ENCODE peak calls at places on chromosomes 1 and 21, in six cellular contexts. F is body of pancreas, B is GM20000, W is suprapubic skin, O is lung, Q is LNCaP clone FGC. G is an unnamed sample.

GRCh38 chr1:46394872-46395465 is 852 bp downstream of the FAAH start:
- DNase-seq in O (no peak), F (no peak), B (no peak), W (no peak), Q (peak), G (no peak)

GRCh38 chr1:19450811-19451564 is 34.4 kb downstream of the CAPZB start:
- DNase-seq in O (peak), B (no peak), F (peak), Q (no peak), W (no peak), G (no peak)

GRCh38 chr1:43839056-43839455 is 94.5 kb upstream of the ARTN start:
- DNase-seq in Q (no peak), W (no peak), B (no peak), O (no peak), F (no peak), G (no peak)

GRCh38 chr1:42456754-42457089 is 379 bp downstream of the PPCS start:
- DNase-seq in Q (peak), F (peak), O (peak), W (peak), B (peak), G (no peak)

GRCh38 chr1:22053018-22053860 is 730 bp downstream of the CDC42 start:
- DNase-seq in Q (peak), O (peak), F (peak), W (peak), B (peak), G (no peak)

GRCh38 chr1:56064705-56065104 is 514.7 kb downstream of the PLPP3 start:
- DNase-seq in F (no peak), B (no peak), W (no peak), O (no peak), Q (no peak), G (no peak)

GRCh38 chr21:28818663-28819278 is 173.9 kb downstream of the LTN1 start:
- DNase-seq in F (no peak), W (no peak), Q (no peak), B (no peak), O (no peak), G (no peak)

GRCh38 chr1:184686540-184686939 is 68.1 kb downstream of the EDEM3 start:
- DNase-seq in O (no peak), F (peak), B (no peak), W (no peak), Q (no peak), G (no peak)

GRCh38 chr1:31886866-31887265 is 51.3 kb downstream of the PTP4A2 start:
- DNase-seq in F (no peak), O (no peak), B (no peak), W (no peak), Q (no peak), G (no peak)

GRCh38 chr1:234775477-234776246 is 165.7 kb upstream of the IRF2BP2 start:
- DNase-seq in O (no peak), F (peak), W (no peak), B (no peak), Q (no peak), G (no peak)

GRCh38 chr21:46617267-46618051 is 12.6 kb upstream of the S100B start:
- DNase-seq in B (no peak), F (no peak), W (no peak), O (no peak), Q (no peak), G (no peak)

GRCh38 chr1:10980094-10980577 is 32.3 kb upstream of the TARDBP start:
- DNase-seq in O (peak), W (peak), F (peak), B (no peak), Q (peak), G (no peak)

GRCh38 chr1:223403184-223403815 is 10.1 kb downstream of the CCDC185 start:
- DNase-seq in F (no peak), B (no peak), O (no peak), Q (no peak), W (no peak), G (no peak)

GRCh38 chr1:15255582-15256149 is 8.6 kb downstream of the FHAD1 start:
- DNase-seq in B (no peak), F (no peak), W (no peak), Q (no peak), O (no peak), G (no peak)

GRCh38 chr1:12593621-12594066 is 24.4 kb downstream of the DHRS3 start:
- DNase-seq in O (peak), B (no peak), Q (no peak), W (peak), F (no peak), G (no peak)

GRCh38 chr1:218765753-218766152 is 407.9 kb upstream of the LYPLAL1 start:
- DNase-seq in F (no peak), W (no peak), Q (no peak), B (no peak), O (no peak), G (no peak)

GRCh38 chr21:33265664-33266049 is 510 bp upstream of the IL10RB start:
- DNase-seq in W (no peak), F (peak), O (peak), Q (no peak), B (peak), G (no peak)

GRCh38 chr1:246199086-246199485 is 308.0 kb downstream of the SMYD3 start:
- DNase-seq in Q (no peak), W (no peak), O (no peak), B (no peak), F (no peak), G (no peak)

GRCh38 chr1:222824641-222825040 is 9.8 kb downstream of the DISP1 start:
- DNase-seq in O (no peak), Q (no peak), F (no peak), B (no peak), W (no peak), G (no peak)

GRCh38 chr1:35049116-35049515 is 17.4 kb upstream of the ZMYM6 start:
- DNase-seq in Q (no peak), W (no peak), F (no peak), B (no peak), O (no peak), G (no peak)

GRCh38 chr1:78004719-78005346 is at the start of gene DNAJB4:
- DNase-seq in F (peak), W (no peak), O (peak), Q (peak), B (peak), G (no peak)

GRCh38 chr1:151556052-151556451 is 15.9 kb downstream of the TUFT1 start:
- DNase-seq in Q (no peak), B (no peak), O (no peak), W (no peak), F (no peak), G (no peak)

GRCh38 chr1:151549199-151549598 is 9.1 kb downstream of the TUFT1 start:
- DNase-seq in O (no peak), W (no peak), F (no peak), Q (no peak), B (no peak), G (no peak)

GRCh38 chr1:151547900-151548230 is 7.8 kb downstream of the TUFT1 start:
- DNase-seq in W (no peak), Q (no peak), F (no peak), O (no peak), B (no peak), G (no peak)

DNA sequence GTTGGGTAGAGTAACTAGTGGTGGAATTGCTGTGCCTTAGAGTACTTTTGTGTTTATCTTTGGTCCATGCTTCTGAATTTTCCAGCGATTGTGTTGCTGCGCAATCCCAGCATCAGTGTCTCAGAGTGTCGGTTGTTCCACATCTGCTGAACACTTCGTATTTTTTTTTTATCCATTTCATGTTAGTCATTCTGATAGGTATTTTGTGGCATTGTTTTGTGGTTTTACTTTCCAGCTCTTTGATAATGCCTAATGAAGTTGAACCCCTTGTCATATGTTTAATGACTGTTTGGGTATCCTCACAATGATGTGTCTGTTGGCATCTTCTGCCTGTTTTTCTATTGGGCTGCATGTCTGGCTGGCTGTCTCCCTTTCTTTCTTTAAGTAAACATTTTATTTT is 13.6 kb downstream of the TUFT1 start:
- DNase-seq in Q (no peak), B (no peak), O (no peak), F (no peak), W (no peak), G (no peak)
- TF ChIP-seq CTCF in Q (no peak), B (no peak), O (no peak), F (no peak), W (no peak), G (no peak)

GRCh38 chr1:248703674-248704073 is 1.1 kb upstream of the OR14I1 start:
- DNase-seq in W (no peak), O (no peak), B (no peak), F (no peak), Q (no peak), G (no peak)
- TF ChIP-seq CTCF in W (no peak), O (no peak), B (no peak), F (no peak), Q (peak), G (no peak)

DNA sequence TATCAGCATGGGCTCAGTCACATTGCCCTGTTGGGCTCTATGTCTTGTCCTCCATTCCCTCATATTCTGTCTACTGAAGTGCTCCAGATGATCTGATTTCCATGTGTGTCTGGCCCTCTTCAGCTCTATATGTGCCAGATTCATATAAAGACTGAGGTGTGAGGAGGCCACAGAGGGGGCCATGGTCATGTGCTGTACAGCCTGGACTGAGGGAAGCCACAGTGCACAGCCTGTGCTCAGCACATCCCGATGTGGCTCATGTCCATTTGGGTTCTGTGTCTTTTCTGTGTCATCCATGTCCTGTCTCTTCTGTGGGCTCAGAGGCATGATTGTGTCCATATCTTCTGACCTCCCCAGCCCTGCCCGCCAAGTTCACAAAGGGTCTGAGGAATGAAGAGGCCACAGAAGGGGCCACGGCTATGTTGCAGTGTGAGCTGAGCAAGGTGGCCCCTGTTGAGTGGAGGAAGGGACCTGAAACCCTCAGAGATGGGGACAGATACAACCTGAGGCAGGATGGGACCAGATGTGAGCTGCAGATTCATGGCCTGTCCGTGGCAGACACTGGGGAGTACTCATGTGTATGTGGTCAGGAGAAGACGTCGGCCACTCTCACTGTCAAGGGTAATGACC is 97.0 kb downstream of the OBSCN start:
- DNase-seq in O (no peak), W (peak), F (no peak), B (no peak), Q (no peak), G (no peak)
- TF ChIP-seq CTCF in O (no peak), W (no peak), F (no peak), B (no peak), Q (no peak), G (no peak)

DNA sequence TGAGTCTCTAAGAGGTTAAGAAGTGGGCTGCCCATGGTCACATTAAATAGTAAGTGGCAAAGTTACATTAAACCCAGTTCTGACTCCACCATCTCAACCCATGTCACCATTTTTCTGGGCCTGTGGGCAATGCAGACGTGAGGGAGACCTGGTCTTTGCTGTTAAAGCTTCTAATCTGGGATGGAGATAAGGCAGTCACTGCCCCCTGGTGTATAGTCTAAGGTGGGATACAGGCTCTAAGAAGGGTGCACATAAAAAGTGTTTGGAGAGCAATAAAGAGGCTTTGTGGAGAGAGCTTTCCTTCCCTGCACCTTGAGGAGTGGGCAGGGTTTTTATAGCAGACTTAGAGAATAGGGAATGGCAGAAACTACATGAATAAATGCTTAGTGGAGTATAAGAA is 141.3 kb downstream of the ROR1 start:
- DNase-seq in W (no peak), B (no peak), O (no peak), F (no peak), Q (no peak), G (no peak)
- TF ChIP-seq CTCF in W (no peak), B (peak), O (no peak), F (no peak), Q (no peak), G (peak)

DNA sequence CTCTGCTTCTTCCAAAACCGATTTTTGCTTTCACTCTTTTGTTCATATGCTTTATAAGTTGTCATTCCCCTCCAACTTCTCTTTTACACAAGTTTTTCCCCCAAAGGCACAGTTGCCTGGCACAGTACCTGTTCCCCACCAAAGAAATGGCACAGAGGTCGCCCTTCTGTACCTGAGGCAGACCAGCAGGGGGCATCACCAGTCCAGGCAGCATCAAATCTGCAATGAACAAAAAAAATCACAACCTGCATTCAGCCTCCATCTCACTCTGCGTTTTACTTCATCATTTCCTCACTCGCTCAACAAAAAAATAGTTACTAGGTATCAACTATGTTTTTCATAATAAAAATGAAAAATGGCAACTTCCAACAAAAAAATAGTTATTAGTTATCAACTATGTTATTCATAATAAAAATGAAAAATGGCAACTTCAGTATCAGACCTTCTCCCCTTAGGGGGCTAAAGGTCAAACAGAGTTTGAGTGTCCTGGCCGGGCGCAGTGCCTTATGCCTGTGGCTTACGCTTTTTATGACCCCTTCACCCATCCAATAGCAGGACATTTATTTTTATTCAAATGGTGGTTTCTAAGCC is 4.1 kb downstream of the EIF2D start:
- DNase-seq in Q (no peak), F (peak), W (no peak), B (peak), O (no peak), G (no peak)
- TF ChIP-seq CTCF in Q (peak), F (peak), W (peak), B (peak), O (peak), G (peak)

DNA sequence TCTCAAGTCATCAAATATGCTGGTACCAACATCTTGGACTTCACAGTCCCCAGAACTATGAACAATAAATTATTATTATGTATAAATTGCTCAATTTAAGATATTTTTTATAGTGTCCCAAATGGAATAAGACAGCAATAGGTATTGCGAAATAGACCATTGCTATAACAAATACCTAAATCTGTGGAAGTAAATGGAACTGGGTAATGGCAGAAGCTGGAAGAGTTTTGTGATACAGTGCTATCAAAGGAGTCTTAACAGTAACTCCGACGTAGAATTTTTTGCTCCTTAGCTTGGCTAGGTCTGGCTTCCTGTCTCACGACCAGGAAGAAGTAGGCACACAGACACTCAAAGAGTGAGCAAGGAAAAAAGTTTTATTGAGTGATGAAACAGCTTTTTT is 1791.5 kb downstream of the PLA2G4A start:
- DNase-seq in B (no peak), Q (no peak), W (no peak), O (no peak), F (no peak), G (no peak)
- TF ChIP-seq CTCF in B (no peak), Q (no peak), W (no peak), O (no peak), F (no peak), G (no peak)

DNA sequence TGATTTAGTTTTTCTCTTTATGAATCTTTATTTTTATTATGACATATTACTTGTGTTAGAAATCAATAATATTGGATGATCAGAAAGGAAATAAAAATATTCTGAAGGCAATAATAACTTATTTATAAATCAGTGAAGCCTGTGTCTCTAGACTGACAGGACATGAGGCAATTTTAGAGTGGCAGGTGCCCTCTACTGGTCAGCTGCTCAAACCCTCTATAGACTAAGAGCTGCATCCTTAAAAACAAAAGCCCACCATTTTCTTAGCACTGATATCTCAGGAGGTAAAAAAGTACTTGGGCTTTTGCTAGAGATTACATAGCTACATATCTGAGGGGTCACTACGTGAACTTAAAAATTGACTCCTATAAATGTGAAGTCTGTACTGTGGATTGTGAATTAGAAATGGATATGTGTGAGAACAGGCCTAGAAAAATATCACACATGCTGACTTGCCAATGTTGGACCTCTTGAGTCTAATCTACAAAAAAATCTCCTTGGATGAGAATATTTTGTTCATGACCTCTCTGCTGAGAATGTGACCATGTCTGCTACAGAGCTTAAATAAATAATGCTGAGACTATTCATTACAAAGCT is 597.9 kb upstream of the ADAMTS5 start:
- DNase-seq in B (no peak), F (peak), W (no peak), O (no peak), Q (no peak), G (no peak)
- TF ChIP-seq CTCF in B (no peak), F (peak), W (peak), O (no peak), Q (peak), G (peak)

DNA sequence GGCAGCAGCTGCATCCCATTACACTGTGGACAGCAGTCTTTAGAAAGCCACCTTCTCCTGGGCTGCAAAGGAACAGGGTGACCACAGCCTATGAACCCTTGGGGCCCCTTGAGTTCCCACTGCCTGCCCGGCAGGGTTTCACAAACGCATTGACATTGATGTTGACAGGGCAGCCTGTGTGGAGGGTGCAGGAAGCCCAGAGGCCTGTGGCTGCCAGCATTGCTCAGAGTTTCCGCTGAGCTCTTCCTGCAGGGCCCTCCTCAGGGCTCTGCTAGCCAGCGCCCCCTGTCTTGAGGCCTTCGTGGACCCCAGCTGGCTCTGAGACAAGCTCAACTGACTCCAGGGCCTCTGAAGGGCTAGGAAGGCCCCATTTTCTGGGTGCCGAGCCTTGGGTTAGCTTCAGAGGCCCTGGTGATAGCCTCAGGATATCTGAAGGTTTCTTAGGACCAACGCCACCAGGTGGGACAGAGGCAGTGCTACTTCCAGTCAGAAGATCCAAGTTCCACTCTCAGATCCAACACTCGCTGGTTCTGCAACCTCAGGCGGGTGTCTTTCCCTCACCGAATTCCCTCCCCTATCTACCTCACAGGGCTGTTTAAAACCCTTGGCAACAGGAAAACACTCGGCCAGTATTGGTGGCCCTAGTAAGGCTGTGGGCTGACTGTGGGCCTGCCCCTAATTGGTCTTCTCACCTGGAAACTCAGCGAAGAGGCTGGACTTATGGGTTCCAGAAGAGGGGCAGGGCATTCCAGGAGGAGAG is 27.2 kb upstream of the EPS8L3 start:
- DNase-seq in Q (no peak), O (peak), B (peak), W (peak), F (peak), G (peak)
- TF ChIP-seq CTCF in Q (no peak), O (no peak), B (peak), W (peak), F (peak), G (peak)

GRCh38 chr1:174883361-174883760 is 116.4 kb upstream of the CACYBP start:
- DNase-seq in W (no peak), B (no peak), Q (peak), F (no peak), O (no peak), G (no peak)
- TF ChIP-seq CTCF in W (peak), B (no peak), Q (peak), F (no peak), O (no peak), G (peak)

GRCh38 chr1:96684737-96685136 is 36.8 kb upstream of the PTBP2 start:
- DNase-seq in F (no peak), Q (no peak), B (no peak), O (no peak), W (no peak), G (no peak)

GRCh38 chr1:96683931-96684330 is 37.7 kb upstream of the PTBP2 start:
- DNase-seq in F (no peak), B (no peak), O (no peak), W (no peak), Q (no peak), G (no peak)

DNA sequence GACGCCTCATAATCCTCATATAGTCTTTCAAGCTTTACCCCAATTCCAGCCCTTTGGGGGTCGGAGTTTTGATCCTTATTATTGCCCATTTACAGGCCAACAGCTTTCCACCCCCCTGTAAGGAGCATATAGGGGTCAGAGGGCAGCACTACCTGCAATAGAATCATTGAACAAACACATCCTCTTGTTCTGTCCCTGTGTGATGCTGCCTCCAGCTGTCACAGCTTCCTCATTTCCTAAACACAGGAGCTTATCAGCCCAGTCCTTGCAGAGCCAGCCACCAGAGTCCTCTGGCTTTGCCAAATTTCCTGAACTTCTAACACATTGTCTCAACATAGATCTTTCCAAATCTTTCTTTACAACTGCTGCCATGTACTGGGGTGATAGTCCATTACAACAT is 32.8 kb upstream of the PTBP2 start:
- DNase-seq in F (no peak), W (no peak), Q (no peak), B (no peak), O (no peak), G (no peak)
- TF ChIP-seq CTCF in F (no peak), W (no peak), Q (peak), B (no peak), O (no peak), G (no peak)

G was measured in chondrocyte.